ENCODE peak calls at places on chromosomes 13 and 19, in six cellular contexts. F is stimulated activated CD4-positive, alpha-beta T cell treated with anti-CD3 and anti-CD28 coated beads, Interleukin-1b, Interleukin-23, amount 100 ng/mL, for 1 hour; Y is erythroblast; H is activated CD4-positive, alpha-beta T cell treated with anti-CD3 and anti-CD28 coated beads for 24 hours; D is H54; V is T-cell. X is an unnamed sample.

GRCh38 chr13:62300021-62300420 is 884.4 kb upstream of the PCDH20 start:
- DNase-seq in F (no peak), Y (no peak), H (no peak), D (no peak), V (no peak), X (no peak)

GRCh38 chr19:19040417-19040816 is 7.0 kb downstream of the ARMC6 start:
- DNase-seq in F (no peak), Y (no peak), H (no peak), D (no peak), V (no peak), X (peak)

GRCh38 chr19:11088508-11089253 is 582 bp upstream of the LDLR start:
- DNase-seq in F (no peak), Y (no peak), H (no peak), D (no peak), V (no peak), X (no peak)

GRCh38 chr13:29849071-29849541 is 1.3 kb downstream of the UBL3 start:
- DNase-seq in F (no peak), Y (peak), H (peak), D (no peak), V (peak), X (peak)

GRCh38 chr13:30216111-30216510 is 91.2 kb downstream of the KATNAL1 start:
- DNase-seq in F (no peak), Y (no peak), H (no peak), D (no peak), V (no peak), X (no peak)

GRCh38 chr19:55452381-55453325 is 8.8 kb downstream of the ISOC2 start:
- DNase-seq in F (no peak), Y (peak), H (no peak), D (peak), V (no peak), X (peak)

GRCh38 chr19:34120846-34121639 is 51.3 kb upstream of the LSM14A start:
- DNase-seq in F (no peak), Y (peak), H (peak), D (peak), V (peak), X (peak)

GRCh38 chr19:49832556-49832955 is 14.5 kb downstream of the MED25 start:
- DNase-seq in F (no peak), Y (no peak), H (no peak), D (no peak), V (no peak), X (no peak)

GRCh38 chr19:12513531-12514061 is 29.0 kb upstream of the ZNF709 start:
- DNase-seq in F (no peak), Y (no peak), H (no peak), D (no peak), V (no peak), X (no peak)

GRCh38 chr19:16433986-16434385 is 37.8 kb downstream of the EPS15L1 start:
- DNase-seq in F (no peak), Y (no peak), H (no peak), D (no peak), V (no peak), X (no peak)

GRCh38 chr13:38686635-38687245 is at the start of gene FREM2:
- DNase-seq in F (no peak), Y (no peak), H (no peak), D (no peak), V (no peak), X (peak)

GRCh38 chr19:38070573-38070972 is 153.4 kb downstream of the DPF1 start:
- DNase-seq in F (no peak), Y (peak), H (no peak), D (no peak), V (no peak), X (peak)

GRCh38 chr19:1619703-1620102 is 14.4 kb upstream of the UQCR11 start:
- DNase-seq in F (no peak), Y (no peak), H (no peak), D (no peak), V (no peak), X (no peak)

GRCh38 chr19:6141217-6141616 is 5.8 kb downstream of the ACSBG2 start:
- DNase-seq in F (no peak), Y (no peak), H (no peak), D (no peak), V (no peak), X (no peak)

GRCh38 chr13:33153421-33154381 is 131.9 kb downstream of the STARD13 start:
- DNase-seq in F (no peak), Y (no peak), H (no peak), D (no peak), V (no peak), X (no peak)

GRCh38 chr13:103140001-103140671 is 73.9 kb upstream of the SLC10A2 start:
- DNase-seq in F (no peak), Y (peak), H (no peak), D (peak), V (no peak), X (peak)

GRCh38 chr13:48400820-48401219 is 12.1 kb downstream of the LPAR6 start:
- DNase-seq in F (no peak), Y (no peak), H (no peak), D (no peak), V (no peak), X (no peak)

GRCh38 chr13:114123876-114124275 is 8.5 kb downstream of the RASA3 start:
- DNase-seq in F (no peak), Y (no peak), H (no peak), D (no peak), V (no peak), X (no peak)

GRCh38 chr19:33476151-33476707 is 45.4 kb downstream of the PEPD start:
- DNase-seq in F (no peak), Y (no peak), H (no peak), D (no peak), V (no peak), X (no peak)

GRCh38 chr19:3251229-3251628 is 26.8 kb downstream of the CELF5 start:
- DNase-seq in F (no peak), Y (no peak), H (no peak), D (no peak), V (no peak), X (no peak)

GRCh38 chr19:55482128-55482961 is 2.6 kb upstream of the NAT14 start:
- DNase-seq in F (no peak), Y (no peak), H (no peak), D (no peak), V (no peak), X (no peak)

GRCh38 chr13:28324181-28324789 is 170.6 kb downstream of the FLT1 start:
- DNase-seq in F (peak), Y (peak), H (peak), D (peak), V (peak), X (peak)

GRCh38 chr19:55391702-55392615 is 6.2 kb downstream of the RPL28 start:
- DNase-seq in F (no peak), Y (no peak), H (no peak), D (no peak), V (no peak), X (no peak)

GRCh38 chr13:100529666-100530065 is 58.9 kb downstream of the GGACT start:
- DNase-seq in F (no peak), Y (no peak), H (no peak), D (no peak), V (no peak), X (no peak)

GRCh38 chr19:38401148-38401547 is 1.7 kb upstream of the FAM98C start:
- DNase-seq in F (no peak), Y (no peak), H (no peak), D (peak), V (no peak), X (peak)

GRCh38 chr19:46495789-46496099 is at the start of gene PNMA8B:
- DNase-seq in F (peak), Y (no peak), H (no peak), D (no peak), V (peak), X (no peak)

GRCh38 chr19:42032428-42032827 is 37.6 kb downstream of the GRIK5 start:
- DNase-seq in F (no peak), Y (no peak), H (no peak), D (no peak), V (no peak), X (no peak)